ENCODE peak calls at places on chromosomes 13 and 19, in ten cellular contexts. A, L, V, M, E, T, I, U, O and C are unnamed samples.

GRCh38 chr19:11345122-11345752 is 831 bp downstream of the TMEM205 start:
- DNase-seq in A (no peak), L (no peak), V (no peak), M (no peak), E (no peak), T (no peak), I (no peak), U (no peak), O (no peak), C (no peak)

GRCh38 chr13:73741111-73741510 is 393.1 kb downstream of the KLF12 start:
- DNase-seq in A (no peak), L (no peak), V (no peak), M (peak), E (peak), T (no peak), I (no peak), U (peak), O (no peak), C (no peak)

GRCh38 chr19:39428309-39429112 is 7.2 kb downstream of the RPS16 start:
- DNase-seq in A (peak), L (no peak), V (peak), M (no peak), E (peak), T (peak), I (no peak), U (peak), O (peak), C (peak)

GRCh38 chr19:31113250-31113685 is 236.0 kb downstream of the TSHZ3 start:
- DNase-seq in A (no peak), L (no peak), V (peak), M (no peak), E (peak), T (peak), I (no peak), U (peak), O (no peak), C (no peak)

GRCh38 chr19:1070931-1071791 is 4.2 kb downstream of the ARHGAP45 start:
- DNase-seq in A (no peak), L (no peak), V (no peak), M (no peak), E (no peak), T (no peak), I (no peak), U (no peak), O (peak), C (no peak)

GRCh38 chr19:56927294-56927693 is 86.8 kb upstream of the PEG3 start:
- DNase-seq in A (no peak), L (no peak), V (no peak), M (no peak), E (no peak), T (no peak), I (no peak), U (no peak), O (no peak), C (no peak)

GRCh38 chr13:72109863-72110262 is 242.9 kb upstream of the DACH1 start:
- DNase-seq in A (no peak), L (no peak), V (no peak), M (no peak), E (no peak), T (no peak), I (no peak), U (peak), O (no peak), C (no peak)

GRCh38 chr13:83532809-83533208 is 349.5 kb downstream of the SLITRK1 start:
- DNase-seq in A (no peak), L (no peak), V (no peak), M (no peak), E (no peak), T (no peak), I (no peak), U (no peak), O (no peak), C (no peak)

GRCh38 chr19:18848860-18849661 is 17.3 kb downstream of the UPF1 start:
- DNase-seq in A (peak), L (no peak), V (peak), M (no peak), E (peak), T (no peak), I (no peak), U (peak), O (no peak), C (peak)

GRCh38 chr13:108214511-108215383 is 589 bp downstream of the LIG4 start:
- DNase-seq in A (no peak), L (peak), V (no peak), M (no peak), E (no peak), T (peak), I (no peak), U (no peak), O (peak), C (no peak)

GRCh38 chr19:56162258-56162657 is 13.6 kb upstream of the GALP start:
- DNase-seq in A (no peak), L (no peak), V (peak), M (no peak), E (no peak), T (no peak), I (no peak), U (peak), O (no peak), C (no peak)

GRCh38 chr19:2560369-2560768 is 84.4 kb downstream of the GADD45B start:
- DNase-seq in A (no peak), L (no peak), V (no peak), M (no peak), E (no peak), T (no peak), I (no peak), U (no peak), O (no peak), C (peak)

GRCh38 chr19:38583219-38583984 is 34.4 kb downstream of the MAP4K1 start:
- DNase-seq in A (no peak), L (peak), V (no peak), M (no peak), E (no peak), T (no peak), I (no peak), U (no peak), O (no peak), C (no peak)

GRCh38 chr13:48505597-48506091 is 27.2 kb downstream of the RCBTB2 start:
- DNase-seq in A (peak), L (no peak), V (no peak), M (peak), E (no peak), T (no peak), I (peak), U (no peak), O (no peak), C (no peak)

GRCh38 chr13:98509271-98510155 is 67.4 kb downstream of the STK24 start:
- DNase-seq in A (peak), L (no peak), V (peak), M (no peak), E (peak), T (peak), I (peak), U (peak), O (no peak), C (peak)